ENCODE peak calls at places on chromosomes 3 and 15, in six cellular contexts. J is RWPE2, F is RWPE1, T is breast epithelium, Y is AG09319, R is sigmoid colon. C is an unnamed sample.

GRCh38 chr15:99963096-99963825 is 230.0 kb upstream of the LYSMD4 start:
- DNase-seq in J (peak; percentile 55), F (peak; percentile 91), T (peak; percentile 17), Y (no peak), R (peak; percentile 40), C (peak; percentile 3)

GRCh38 chr15:101008158-101009139 is 89.3 kb downstream of the LRRK1 start:
- DNase-seq in J (peak; percentile 86), F (peak; percentile 83), T (peak; percentile 89), Y (no peak), R (peak; percentile 88), C (peak; percentile 90)

GRCh38 chr3:149390772-149391212 is 13.3 kb upstream of the TM4SF1 start:
- DNase-seq in J (peak; percentile 66), F (peak; percentile 42), T (no peak), Y (no peak), R (no peak), C (no peak)

GRCh38 chr15:49946681-49947080 is 172.4 kb downstream of the ATP8B4 start:
- DNase-seq in J (peak; percentile 59), F (no peak), T (peak; percentile 50), Y (no peak), R (no peak), C (no peak)

GRCh38 chr15:52066842-52067544 is 45.6 kb downstream of the BCL2L10 start:
- DNase-seq in J (no peak), F (no peak), T (no peak), Y (no peak), R (no peak), C (no peak)

GRCh38 chr3:153260681-153261080 is 98.7 kb downstream of the RAP2B start:
- DNase-seq in J (no peak), F (no peak), T (no peak), Y (no peak), R (no peak), C (no peak)

GRCh38 chr3:75295013-75295412 is 369.1 kb upstream of the FRG2C start:
- DNase-seq in J (no peak), F (no peak), T (no peak), Y (no peak), R (no peak), C (no peak)

GRCh38 chr3:186598108-186598784 is 14.6 kb upstream of the AHSG start:
- DNase-seq in J (no peak), F (no peak), T (no peak), Y (peak; percentile 69), R (no peak), C (no peak)

GRCh38 chr3:153291052-153291689 is 129.1 kb downstream of the RAP2B start:
- DNase-seq in J (no peak), F (peak; percentile 26), T (no peak), Y (no peak), R (no peak), C (no peak)

GRCh38 chr3:42349765-42350594 is 60.4 kb downstream of the LYZL4 start:
- DNase-seq in J (no peak), F (no peak), T (no peak), Y (no peak), R (no peak), C (no peak)

GRCh38 chr3:177382944-177383343 is 185.7 kb upstream of the TBL1XR1 start:
- DNase-seq in J (no peak), F (no peak), T (no peak), Y (no peak), R (no peak), C (no peak)

GRCh38 chr3:176310641-176311040 is 886.6 kb downstream of the TBL1XR1 start:
- DNase-seq in J (no peak), F (no peak), T (no peak), Y (no peak), R (no peak), C (no peak)
- TF ChIP-seq CTCF in J (no peak), F (no peak), T (no peak), Y (no peak), R (no peak), C (no peak)

GRCh38 chr3:45224824-45225464 is 1.1 kb downstream of the TMEM158 start:
- DNase-seq in J (no peak), F (peak; percentile 29), T (peak; percentile 75), Y (no peak), R (peak; percentile 82), C (peak; percentile 67)
- TF ChIP-seq CTCF in J (peak; percentile 84), F (peak; percentile 71), T (peak; percentile 41), Y (peak; percentile 58), R (no peak), C (peak; percentile 69)

GRCh38 chr3:97971679-97972567 is at the start of gene RIOX2:
- DNase-seq in J (peak; percentile 69), F (peak; percentile 71), T (peak; percentile 68), Y (no peak), R (peak; percentile 85), C (peak; percentile 42)
- TF ChIP-seq CTCF in J (no peak), F (no peak), T (no peak), Y (peak; percentile 5), R (no peak), C (no peak)

GRCh38 chr3:69426291-69426690 is 40.4 kb upstream of the FRMD4B start:
- DNase-seq in J (no peak), F (no peak), T (no peak), Y (no peak), R (no peak), C (no peak)

GRCh38 chr3:69426905-69427304 is 41.0 kb upstream of the FRMD4B start:
- DNase-seq in J (no peak), F (no peak), T (no peak), Y (no peak), R (no peak), C (no peak)

GRCh38 chr3:69422751-69423150 is 36.9 kb upstream of the FRMD4B start:
- DNase-seq in J (no peak), F (peak; percentile 46), T (no peak), Y (no peak), R (no peak), C (no peak)

GRCh38 chr3:69423756-69424155 is 37.9 kb upstream of the FRMD4B start:
- DNase-seq in J (no peak), F (no peak), T (no peak), Y (no peak), R (no peak), C (no peak)

GRCh38 chr3:69425249-69425648 is 39.4 kb upstream of the FRMD4B start:
- DNase-seq in J (no peak), F (no peak), T (no peak), Y (no peak), R (no peak), C (no peak)
- TF ChIP-seq CTCF in J (peak; percentile 58), F (no peak), T (peak; percentile 60), Y (peak; percentile 43), R (peak; percentile 11), C (peak; percentile 64)

GRCh38 chr15:27743078-27743477 is 356.0 kb downstream of the OCA2 start:
- DNase-seq in J (peak; percentile 45), F (no peak), T (no peak), Y (no peak), R (no peak), C (no peak)
- TF ChIP-seq CTCF in J (no peak), F (no peak), T (no peak), Y (no peak), R (no peak), C (no peak)

GRCh38 chr15:96893159-96893906 is 562.8 kb downstream of the NR2F2 start:
- DNase-seq in J (no peak), F (peak; percentile 17), T (no peak), Y (no peak), R (no peak), C (no peak)
- TF ChIP-seq CTCF in J (peak; percentile 87), F (peak; percentile 63), T (peak; percentile 38), Y (no peak), R (peak; percentile 23), C (peak; percentile 62)

C was measured in progenitor cell of endocrine pancreas.